ENCODE peak calls at places on chromosomes 4 and X, in four cellular contexts. R, B, S and N are unnamed samples.

GRCh38 chrX:64571011-64571410 is 175.8 kb upstream of the MTMR8 start:
- DNase-seq in B (no peak), S (no peak), R (no peak), N (no peak)

GRCh38 chrX:120560405-120560841 is 339 bp downstream of the CUL4B start:
- DNase-seq in S (no peak), R (no peak), B (no peak), N (no peak)

GRCh38 chr4:38673109-38673978 is 9.3 kb downstream of the KLF3 start:
- DNase-seq in S (peak; percentile 21), B (peak; percentile 84), R (no peak), N (no peak)

GRCh38 chr4:146582864-146583263 is 55.8 kb upstream of the POU4F2 start:
- DNase-seq in B (no peak), R (no peak), S (no peak), N (no peak)

GRCh38 chr4:126532527-126532926 is 1100.2 kb upstream of the INTU start:
- DNase-seq in S (no peak), B (no peak), R (no peak), N (no peak)

GRCh38 chr4:81113024-81113423 is 82.5 kb downstream of the BMP3 start:
- DNase-seq in B (no peak), R (no peak), S (no peak), N (no peak)

GRCh38 chrX:45508459-45508858 is 307.8 kb upstream of the DIPK2B start:
- DNase-seq in S (no peak), R (no peak), B (no peak), N (no peak)

GRCh38 chrX:44828008-44828605 is 15.7 kb upstream of the DUSP21 start:
- DNase-seq in R (no peak), B (no peak), S (no peak), N (no peak)

GRCh38 chrX:67044029-67044653 is 405.3 kb upstream of the EDA2R start:
- DNase-seq in B (no peak), S (no peak), R (no peak), N (no peak)

GRCh38 chr4:152591361-152591760 is 55.5 kb upstream of the FBXW7 start:
- DNase-seq in S (no peak), R (peak; percentile 33), B (no peak), N (no peak)

GRCh38 chr4:169229571-169230028 is 41.2 kb downstream of the SH3RF1 start:
- DNase-seq in R (no peak), S (no peak), B (no peak), N (no peak)

GRCh38 chrX:21493226-21493850 is 119.1 kb downstream of the CNKSR2 start:
- DNase-seq in R (no peak), B (no peak), S (no peak), N (no peak)

GRCh38 chr4:118034061-118034785 is at the start of gene NDST3:
- DNase-seq in S (peak; percentile 81), B (no peak), R (no peak), N (no peak)

GRCh38 chr4:26206981-26207380 is 113.8 kb upstream of the RBPJ start:
- DNase-seq in R (no peak), B (no peak), S (no peak), N (no peak)

GRCh38 chr4:37889849-37890500 is 909 bp upstream of the TBC1D1 start:
- DNase-seq in S (peak; percentile 48), R (no peak), B (no peak), N (no peak)

GRCh38 chr4:90753068-90753467 is 625.9 kb downstream of the CCSER1 start:
- DNase-seq in S (no peak), B (no peak), R (no peak), N (no peak)

GRCh38 chr4:81164623-81165416 is 50.2 kb downstream of the PRKG2 start:
- DNase-seq in S (no peak), B (no peak), R (no peak), N (no peak)

GRCh38 chrX:17968367-17968766 is 107.3 kb upstream of the RAI2 start:
- DNase-seq in R (no peak), S (no peak), B (no peak), N (no peak)

GRCh38 chrX:112163916-112164315 is 81.3 kb upstream of the TRPC5 start:
- DNase-seq in S (no peak), B (no peak), R (no peak), N (no peak)

GRCh38 chr4:26307027-26307426 is 13.8 kb upstream of the RBPJ start:
- DNase-seq in S (peak; percentile 19), B (no peak), R (no peak), N (no peak)

GRCh38 chr4:184167576-184167975 is 50.1 kb downstream of the ENPP6 start:
- DNase-seq in B (no peak), R (no peak), S (no peak), N (no peak)

GRCh38 chrX:150313514-150313913 is 49.6 kb upstream of the MAMLD1 start:
- DNase-seq in S (no peak), R (no peak), B (no peak), N (no peak)

GRCh38 chrX:13891367-13892146 is 74.7 kb upstream of the GPM6B start:
- DNase-seq in R (no peak), S (no peak), B (no peak), N (no peak)

GRCh38 chr4:154593868-154594267 is 3.3 kb upstream of the FGA start:
- DNase-seq in B (no peak), R (no peak), S (no peak), N (no peak)

GRCh38 chrX:7985568-7985967 is 58.4 kb upstream of the PNPLA4 start:
- DNase-seq in R (no peak), B (no peak), S (no peak), N (no peak)

GRCh38 chr4:11589676-11590075 is 161.0 kb upstream of the HS3ST1 start:
- DNase-seq in S (no peak), B (no peak), R (no peak), N (no peak)

GRCh38 chrX:125998432-125998831 is 167.7 kb downstream of the DCAF12L2 start:
- DNase-seq in R (no peak), S (peak; percentile 1), B (no peak), N (no peak)

GRCh38 chr4:76012388-76012801 is 5.1 kb upstream of the CXCL9 start:
- DNase-seq in B (no peak), R (no peak), S (no peak), N (no peak)

GRCh38 chr4:6594826-6595355 is 19.9 kb downstream of the MAN2B2 start:
- DNase-seq in S (no peak), B (no peak), R (no peak), N (no peak)

DNA sequence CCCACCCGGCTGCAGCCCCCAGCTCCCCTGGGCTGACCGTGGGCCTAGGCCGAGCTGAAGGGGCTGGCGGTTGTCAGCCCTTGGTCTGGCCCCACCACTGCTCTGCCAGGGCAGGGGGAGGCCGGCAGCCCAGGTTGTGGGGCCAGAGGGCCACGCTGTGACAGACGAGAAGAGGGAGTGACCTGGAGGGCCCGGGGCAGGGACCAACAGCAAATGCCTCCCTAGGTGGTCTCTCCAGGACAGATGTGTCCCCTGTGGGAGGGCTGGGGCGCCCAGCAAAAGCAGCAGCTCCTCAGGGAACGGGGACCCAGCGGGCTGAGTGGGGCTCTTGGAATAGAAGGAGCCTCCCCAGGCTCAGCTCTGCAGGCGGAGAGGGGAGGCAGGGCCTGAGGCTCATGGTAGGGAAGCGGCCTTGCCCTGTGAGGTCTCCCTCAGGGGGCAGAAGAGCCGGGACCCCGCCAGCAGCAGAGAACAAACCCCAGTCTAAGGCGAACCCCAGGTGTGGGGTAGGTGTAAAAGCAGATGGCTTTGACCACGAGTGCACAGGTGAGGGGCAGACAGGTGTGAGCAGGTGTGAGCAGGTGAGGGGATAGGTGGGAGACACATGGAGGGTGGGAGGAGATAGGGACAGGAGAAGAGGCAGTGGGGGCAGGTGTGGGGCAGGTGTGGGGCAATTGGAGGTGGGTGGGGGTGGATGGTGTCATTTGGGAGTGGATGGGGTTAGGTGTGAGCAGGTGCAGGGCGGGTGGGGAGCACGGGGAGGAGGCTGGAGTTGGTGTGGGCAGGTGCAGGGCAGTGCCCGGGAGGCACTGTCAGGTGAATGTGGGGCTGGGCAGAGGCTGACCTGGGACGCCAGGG is 34.1 kb upstream of the SPON2 start:
- DNase-seq in S (no peak), R (no peak), B (no peak), N (no peak)
- H2AFZ ChIP-seq in S (no peak overlapping the region), R (no peak overlapping the region), B (no peak overlapping the region), N (no peak overlapping the region)

DNA sequence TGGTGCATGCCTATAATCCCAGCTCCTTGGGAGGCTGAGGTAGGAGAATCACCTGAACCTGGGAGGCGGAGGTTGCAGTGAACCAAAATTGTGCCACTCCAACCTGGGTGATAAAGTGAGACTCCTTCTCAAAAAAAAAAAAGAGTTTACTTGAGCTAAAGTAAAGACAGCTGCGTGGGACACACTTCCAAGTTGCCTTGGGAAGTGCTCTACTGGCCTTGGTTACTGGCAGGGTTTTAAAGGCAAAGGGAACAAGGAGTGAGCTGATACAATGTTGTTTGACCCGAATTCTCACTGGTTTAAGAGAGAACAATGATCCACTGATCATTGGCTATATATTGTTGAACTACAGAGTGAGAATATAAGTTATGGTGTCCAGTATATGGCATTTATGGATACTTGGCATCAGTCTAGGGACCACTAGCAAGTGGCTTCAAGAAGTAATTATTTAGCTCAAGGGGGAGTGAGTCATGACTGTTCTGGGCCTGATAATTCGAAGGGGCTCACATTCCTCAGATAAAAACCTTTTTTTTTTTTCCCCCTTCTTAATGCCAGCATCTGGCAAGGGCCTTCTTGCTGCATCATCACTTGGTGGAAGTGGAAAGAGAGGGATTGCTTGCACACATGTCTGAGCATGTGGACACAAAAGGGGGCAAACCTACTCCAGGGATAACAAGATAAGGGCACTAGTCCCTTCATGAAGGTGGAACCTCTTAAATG is 32.3 kb downstream of the GRK4 start:
- DNase-seq in B (no peak), R (no peak), S (no peak), N (no peak)
- TF ChIP-seq NRF1 in B (no peak), R (no peak), S (no peak), N (no peak)

GRCh38 chr4:86975927-86976326 is 41.1 kb downstream of the AFF1 start:
- DNase-seq in B (no peak), R (no peak), S (no peak), N (no peak)
- H2AFZ ChIP-seq in B (no peak overlapping the region), R (no peak overlapping the region), S (no peak overlapping the region), N (no peak overlapping the region)

DNA sequence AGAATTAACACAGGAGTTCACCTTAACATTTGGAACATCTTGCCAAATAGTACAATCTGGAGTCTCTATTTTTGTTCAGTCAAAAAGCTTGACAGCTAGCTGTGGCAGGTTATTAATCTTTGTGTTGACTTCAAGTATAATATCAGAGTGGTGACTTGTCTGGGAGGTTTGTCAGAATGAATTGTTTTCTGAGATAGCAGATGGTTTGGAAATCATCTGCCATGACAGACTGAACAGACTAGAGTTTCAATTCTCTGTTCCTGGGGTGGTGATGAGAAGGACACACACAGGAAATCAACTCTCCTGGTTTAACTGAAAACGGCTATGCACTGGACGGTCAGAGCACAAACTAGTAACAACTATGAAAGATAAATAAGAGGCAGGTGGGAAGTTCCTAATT is 203.3 kb upstream of the EMCN start:
- DNase-seq in R (no peak), S (no peak), B (no peak), N (no peak)
- TF ChIP-seq NRF1 in R (no peak), S (no peak), B (no peak), N (no peak)